ENCODE peak calls at places on chromosomes 16 and 17, in four cellular contexts. J is substantia nigra; Z is effector memory CD8-positive, alpha-beta T cell; E is NAMALWA. V is an unnamed sample.

GRCh38 chr17:47232465-47232864 is 21.2 kb upstream of the ITGB3 start:
- DNase-seq in Z (no peak), E (no peak), J (no peak), V (no peak)

GRCh38 chr16:46607529-46607928 is 13.7 kb downstream of the SHCBP1 start:
- DNase-seq in J (no peak), E (peak; percentile 62), Z (no peak), V (peak; percentile 34)

GRCh38 chr17:31416503-31416923 is 25.0 kb downstream of the RAB11FIP4 start:
- DNase-seq in Z (no peak), J (peak; percentile 90), E (no peak), V (no peak)

GRCh38 chr16:30786936-30787612 is at the start of gene ZNF629:
- DNase-seq in J (peak; percentile 59), E (no peak), Z (no peak), V (no peak)

GRCh38 chr17:6305613-6306360 is 129.1 kb downstream of the AIPL1 start:
- DNase-seq in J (no peak), E (no peak), Z (no peak), V (no peak)

GRCh38 chr17:65559802-65560627 is 1.4 kb downstream of the AXIN2 start:
- DNase-seq in E (peak; percentile 12), J (no peak), Z (no peak), V (peak; percentile 17)

GRCh38 chr16:66874079-66874775 is 6.1 kb upstream of the PDP2 start:
- DNase-seq in E (peak; percentile 24), Z (no peak), J (no peak), V (peak; percentile 41)

GRCh38 chr17:57993471-57994365 is 5.7 kb upstream of the VEZF1 start:
- DNase-seq in E (peak; percentile 81), J (no peak), Z (no peak), V (peak; percentile 71)

GRCh38 chr17:2101448-2102257 is 46.8 kb downstream of the HIC1 start:
- DNase-seq in Z (no peak), J (no peak), E (no peak), V (no peak)

GRCh38 chr17:3046753-3047152 is 16.7 kb downstream of the OR1D5 start:
- DNase-seq in E (no peak), J (no peak), Z (no peak), V (no peak)

GRCh38 chr16:24045641-24046040 is 209.9 kb downstream of the PRKCB start:
- DNase-seq in Z (no peak), J (no peak), E (peak; percentile 30), V (peak; percentile 11)

GRCh38 chr17:235831-236640 is 54.6 kb upstream of the DOC2B start:
- DNase-seq in Z (no peak), E (no peak), J (no peak), V (no peak)

GRCh38 chr17:51322390-51323029 is 62.2 kb downstream of the UTP18 start:
- DNase-seq in E (peak; percentile 68), Z (no peak), J (no peak), V (peak; percentile 15)

GRCh38 chr16:84597518-84598390 is 20.1 kb downstream of the COTL1 start:
- DNase-seq in Z (no peak), J (no peak), E (peak; percentile 53), V (no peak)

GRCh38 chr16:88298882-88299745 is 83.6 kb upstream of the ZNF469 start:
- DNase-seq in Z (no peak), J (no peak), E (no peak), V (no peak)

GRCh38 chr17:33438136-33438535 is 145.0 kb upstream of the ASIC2 start:
- DNase-seq in Z (no peak), J (no peak), E (no peak), V (no peak)

GRCh38 chr17:73436966-73437365 is 125.2 kb upstream of the CDC42EP4 start:
- DNase-seq in E (no peak), Z (no peak), J (no peak), V (no peak)

GRCh38 chr16:69443809-69444611 is 19.6 kb downstream of the CYB5B start:
- DNase-seq in E (no peak), J (no peak), Z (peak; percentile 22), V (no peak)

GRCh38 chr16:11004351-11004750 is 60.0 kb downstream of the CLEC16A start:
- DNase-seq in Z (no peak), E (no peak), J (no peak), V (no peak)

GRCh38 chr17:35666967-35667552 is 64.4 kb upstream of the RASL10B start:
- DNase-seq in Z (no peak), E (no peak), J (no peak), V (no peak)

GRCh38 chr17:79617304-79617703 is 6.5 kb upstream of the RBFOX3 start:
- DNase-seq in Z (no peak), J (no peak), E (no peak), V (no peak)

GRCh38 chr16:61831351-61831933 is 204.8 kb downstream of the CDH8 start:
- DNase-seq in Z (no peak), J (no peak), E (no peak), V (no peak)

GRCh38 chr17:30433514-30433913 is 43.7 kb upstream of the GOSR1 start:
- DNase-seq in E (no peak), J (no peak), Z (no peak), V (no peak)

GRCh38 chr17:66570353-66571195 is 264.3 kb upstream of the CACNG5 start:
- DNase-seq in Z (no peak), J (no peak), E (no peak), V (no peak)

GRCh38 chr17:73257516-73257915 is 4.2 kb downstream of the CPSF4L start:
- DNase-seq in E (no peak), Z (no peak), J (no peak), V (no peak)

GRCh38 chr16:84925092-84925772 is 86.1 kb downstream of the ZDHHC7 start:
- DNase-seq in J (no peak), E (peak; percentile 74), Z (peak; percentile 46), V (peak; percentile 60)

GRCh38 chr17:74623693-74624093 is at the start of gene CD300E:
- DNase-seq in J (no peak), Z (no peak), E (no peak), V (no peak)

GRCh38 chr17:19364699-19365498 is 2.4 kb upstream of the B9D1 start:
- DNase-seq in E (no peak), J (no peak), Z (no peak), V (no peak)

GRCh38 chr17:75827291-75828050 is 16.7 kb downstream of the UNC13D start:
- DNase-seq in E (peak; percentile 81), Z (peak; percentile 74), J (peak; percentile 85), V (peak; percentile 74)

GRCh38 chr17:49715221-49715620 is 7.5 kb upstream of the SLC35B1 start:
- DNase-seq in Z (peak; percentile 59), E (no peak), J (no peak), V (no peak)

GRCh38 chr16:30668393-30668792 is 10.2 kb downstream of the FBRS start:
- DNase-seq in J (no peak), Z (no peak), E (no peak), V (no peak)

GRCh38 chr16:84329849-84330684 is 35.4 kb downstream of the WFDC1 start:
- DNase-seq in J (no peak), Z (no peak), E (no peak), V (no peak)

GRCh38 chr17:64230551-64231408 is 32.3 kb downstream of the TEX2 start:
- DNase-seq in Z (no peak), E (no peak), J (no peak), V (no peak)

GRCh38 chr16:3317315-3317999 is 12.2 kb downstream of the ZNF75A start:
- DNase-seq in E (no peak), J (no peak), Z (no peak), V (no peak)

GRCh38 chr17:29158515-29159275 is 21.5 kb downstream of the MYO18A start:
- DNase-seq in J (peak; percentile 36), Z (no peak), E (no peak), V (no peak)

GRCh38 chr16:81738831-81739496 is 40.1 kb upstream of the PLCG2 start:
- DNase-seq in E (peak; percentile 92), Z (no peak), J (no peak), V (no peak)

GRCh38 chr17:9236286-9237052 is 215.2 kb downstream of the NTN1 start:
- DNase-seq in Z (no peak), J (no peak), E (no peak), V (no peak)

GRCh38 chr17:49928826-49929475 is 40.0 kb upstream of the DLX4 start:
- DNase-seq in J (no peak), E (no peak), Z (no peak), V (no peak)

GRCh38 chr16:22217890-22218730 is 12.0 kb downstream of the EEF2K start:
- DNase-seq in E (peak; percentile 54), J (no peak), Z (no peak), V (no peak)

GRCh38 chr16:49608095-49608494 is 234.5 kb downstream of the C16orf78 start:
- DNase-seq in Z (no peak), E (no peak), J (no peak), V (no peak)

V was measured in RPMI8226.